ENCODE peak calls at places on chromosomes 13 and 19, in ten cellular contexts. X, I, Y, D, Q, W, R, S, F and U are unnamed samples. For H3K4me1, the result is how much of the 10 kb centered on the place peaks cover.

GRCh38 chr19:48216933-48217332 is 38.8 kb downstream of the CARD8 start:
- DNase-seq in R (no peak), Q (no peak), F (no peak), X (no peak), Y (no peak), W (no peak), D (no peak), I (no peak), S (no peak), U (no peak)

GRCh38 chr19:48728882-48729645 is 9.5 kb upstream of the MAMSTR start:
- DNase-seq in S (peak), F (peak), D (no peak), Y (no peak), W (no peak), R (no peak), X (no peak), Q (no peak), I (no peak), U (no peak)

GRCh38 chr19:55694656-55695491 is 19.8 kb downstream of the EPN1 start:
- DNase-seq in I (no peak), Y (no peak), S (no peak), W (no peak), F (no peak), Q (peak), R (no peak), D (no peak), X (peak), U (no peak)

GRCh38 chr13:112958127-112958989 is 10.7 kb upstream of the MCF2L start:
- DNase-seq in I (no peak), F (no peak), R (no peak), S (no peak), X (peak), D (no peak), Y (no peak), W (no peak), Q (no peak), U (no peak)

GRCh38 chr13:51058461-51059167 is 52.5 kb downstream of the C13orf42 start:
- DNase-seq in I (no peak), W (no peak), Q (no peak), F (no peak), S (no peak), X (no peak), D (no peak), Y (no peak), R (no peak), U (no peak)

GRCh38 chr13:89468081-89468480 is 1796.9 kb downstream of the SLITRK5 start:
- DNase-seq in X (no peak), Y (no peak), Q (no peak), S (no peak), W (no peak), R (no peak), F (no peak), I (no peak), D (no peak), U (no peak)

GRCh38 chr13:79485014-79485441 is 4.1 kb downstream of the NDFIP2 start:
- DNase-seq in R (no peak), S (no peak), Q (no peak), F (no peak), Y (no peak), W (peak), X (peak), I (no peak), D (peak), U (no peak)

GRCh38 chr13:51942189-51942588 is 69.1 kb downstream of the ATP7B start:
- DNase-seq in Y (no peak), S (no peak), F (no peak), D (no peak), W (peak), Q (no peak), X (peak), R (no peak), I (no peak), U (no peak)

GRCh38 chr19:47682939-47683338 is 30.3 kb upstream of the EHD2 start:
- DNase-seq in Y (no peak), W (no peak), D (peak), R (no peak), S (no peak), I (no peak), Q (no peak), F (no peak), X (no peak), U (no peak)

GRCh38 chr19:18496167-18496979 is 25.5 kb downstream of the ELL start:
- DNase-seq in S (no peak), I (no peak), W (peak), Y (no peak), R (no peak), D (peak), Q (no peak), X (peak), F (peak), U (no peak)

GRCh38 chr13:103351035-103351828 is 285.0 kb upstream of the SLC10A2 start:
- DNase-seq in Y (no peak), W (peak), I (no peak), D (no peak), F (no peak), Q (no peak), S (no peak), R (peak), X (no peak), U (no peak)

GRCh38 chr19:52600639-52601024 is 30.5 kb downstream of the ZNF701 start:
- DNase-seq in W (peak), X (peak), F (peak), R (no peak), D (peak), I (no peak), Y (no peak), Q (peak), S (no peak), U (peak)

GRCh38 chr13:40230833-40231266 is 435.6 kb downstream of the FOXO1 start:
- DNase-seq in D (no peak), R (no peak), Y (no peak), F (no peak), Q (no peak), I (no peak), X (no peak), S (no peak), W (no peak), U (no peak)

GRCh38 chr13:24272452-24273161 is 36.8 kb upstream of the C1QTNF9 start:
- DNase-seq in W (no peak), X (no peak), S (peak), F (peak), R (no peak), Q (no peak), D (no peak), Y (no peak), I (no peak), U (peak)

GRCh38 chr19:38434549-38435051 is 1.1 kb downstream of the RYR1 start:
- DNase-seq in S (no peak), R (peak), X (no peak), W (peak), Q (no peak), Y (no peak), D (no peak), F (no peak), I (peak), U (no peak)

GRCh38 chr19:10776900-10777650 is 58.9 kb downstream of the TMED1 start:
- DNase-seq in Y (no peak), F (no peak), I (no peak), X (peak), W (peak), D (no peak), Q (no peak), R (no peak), S (no peak), U (no peak)

GRCh38 chr19:19270749-19271571 is 2.1 kb downstream of the TM6SF2 start:
- DNase-seq in R (no peak), F (no peak), Q (no peak), W (no peak), I (no peak), D (no peak), Y (no peak), X (no peak), S (no peak), U (no peak)

GRCh38 chr19:49581007-49581508 is at the start of gene PRRG2:
- DNase-seq in W (peak), Q (peak), X (peak), R (no peak), Y (peak), D (no peak), I (no peak), F (peak), S (no peak), U (no peak)

GRCh38 chr19:47275866-47276461 is 1.3 kb downstream of the INAFM1 start:
- DNase-seq in Q (peak), D (peak), R (peak), F (peak), S (peak), W (no peak), I (peak), X (no peak), Y (peak), U (peak)

GRCh38 chr19:44698492-44699201 is at the start of gene CEACAM16:
- DNase-seq in W (peak), I (no peak), S (no peak), D (no peak), F (no peak), X (no peak), R (no peak), Y (no peak), Q (no peak), U (no peak)

GRCh38 chr19:8552810-8553209 is 24.4 kb downstream of the MYO1F start:
- DNase-seq in Q (no peak), R (no peak), Y (no peak), D (peak), F (no peak), X (no peak), S (no peak), W (no peak), I (no peak), U (peak)

DNA sequence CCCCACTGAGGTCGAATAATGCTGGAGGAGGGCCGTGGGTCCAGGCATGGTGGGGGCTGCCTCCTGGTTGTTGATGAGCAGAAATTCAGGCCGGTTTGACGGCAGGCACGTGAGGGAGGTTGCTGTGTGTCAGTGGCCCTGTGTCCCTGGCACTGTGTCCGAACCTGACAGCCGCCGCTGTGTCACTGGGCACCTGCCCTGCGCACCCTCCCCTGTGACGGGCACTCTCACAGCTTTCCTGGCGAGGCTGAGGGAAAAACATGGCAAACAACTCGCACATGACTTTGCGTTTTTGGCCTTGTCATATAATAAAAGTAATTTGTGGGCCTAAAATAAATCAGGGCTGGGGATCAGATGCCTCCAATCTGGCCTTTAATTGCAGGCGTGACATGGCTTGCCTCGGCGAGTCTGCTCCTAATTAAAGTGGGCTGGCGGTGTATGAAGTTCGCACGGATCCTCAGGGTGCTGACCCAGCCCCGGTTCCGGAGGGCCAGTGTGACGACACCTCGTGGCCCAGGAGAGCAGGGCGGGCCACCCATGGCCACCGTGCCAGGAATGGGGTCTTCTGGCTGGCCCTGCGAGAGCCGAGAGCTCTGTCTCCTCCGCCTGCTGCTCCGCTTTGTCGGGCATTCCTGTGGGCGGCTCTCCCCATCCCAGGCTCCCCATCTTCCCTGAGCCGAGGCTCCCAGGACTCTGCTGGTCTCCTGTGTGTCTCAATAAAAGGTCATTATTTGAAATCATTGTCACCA is 91.9 kb downstream of the KDM4B start:
- DNase-seq in S (no peak), F (no peak), Q (peak), I (no peak), W (no peak), D (no peak), X (no peak), Y (no peak), R (no peak), U (no peak)
- TF ChIP-seq POLR2A in S (no peak), F (no peak), Q (no peak), I (no peak), W (no peak), D (no peak), X (no peak), Y (no peak), R (no peak), U (no peak)

GRCh38 chr13:49220035-49220855 is at the start of gene MLNR:
- DNase-seq in X (no peak), R (no peak), S (no peak), I (no peak), W (no peak), F (peak), D (no peak), Y (no peak), Q (no peak), U (peak)

GRCh38 chr13:49218493-49219051 is 1.6 kb upstream of the MLNR start:
- DNase-seq in S (no peak), R (no peak), D (peak), X (no peak), Q (no peak), F (no peak), I (no peak), Y (no peak), W (no peak), U (no peak)

GRCh38 chr13:49217962-49218492 is 2.1 kb upstream of the MLNR start:
- DNase-seq in R (no peak), Y (no peak), Q (no peak), S (no peak), W (no peak), F (no peak), I (no peak), D (no peak), X (no peak), U (no peak)

GRCh38 chr13:49219647-49220034 is 497 bp upstream of the MLNR start:
- DNase-seq in D (no peak), X (no peak), Y (no peak), W (peak), S (no peak), F (no peak), Q (no peak), R (no peak), I (no peak), U (peak)

GRCh38 chr13:49220856-49221614 is 897 bp downstream of the MLNR start:
- DNase-seq in R (no peak), X (no peak), D (peak), W (no peak), Y (no peak), F (no peak), I (no peak), Q (no peak), S (no peak), U (no peak)
- H3K4me1 ChIP-seq in R (under half), X (under half), D (under half), W (under half), Y (under half), F (under half), I (under half), Q (under half), S (under half), U (under half)

DNA sequence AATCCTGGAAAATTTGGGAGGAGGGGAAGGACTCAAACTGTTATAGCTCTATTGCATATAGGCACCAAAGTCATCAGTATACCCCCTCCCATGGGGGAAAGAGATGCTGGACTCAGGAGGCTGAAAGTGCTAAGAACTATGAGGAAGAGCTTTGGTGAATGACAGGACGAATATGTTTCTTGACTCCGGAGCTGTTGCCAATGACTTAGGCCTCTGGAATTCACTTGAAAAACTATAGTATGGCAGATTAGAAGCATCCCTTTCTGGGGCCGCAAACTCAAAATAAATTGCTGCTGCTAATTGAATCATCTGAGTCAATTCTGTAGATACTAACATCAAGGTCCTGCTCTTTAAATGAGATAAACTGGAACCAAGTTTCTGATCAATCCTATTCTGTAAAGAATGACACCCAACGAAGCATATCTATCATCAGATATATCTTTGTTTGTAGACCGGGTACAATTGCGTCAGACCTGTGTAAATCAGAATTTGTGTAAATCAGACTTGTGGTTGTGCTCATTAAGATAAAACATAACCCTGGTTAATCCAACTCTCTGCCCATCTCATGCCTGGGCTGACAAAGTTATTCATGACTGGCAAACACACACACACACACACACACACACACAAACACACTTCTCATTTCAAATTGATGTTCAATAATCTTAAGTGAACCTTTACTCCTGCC is 1793.8 kb upstream of the PCDH20 start:
- DNase-seq in X (no peak), W (no peak), S (no peak), I (no peak), Y (no peak), D (peak), Q (no peak), R (no peak), F (no peak), U (no peak)
- H3K27ac ChIP-seq in X (no peak), W (no peak), S (no peak), I (no peak), Y (no peak), D (no peak), Q (no peak), R (no peak), F (no peak), U (no peak)

GRCh38 chr19:35558400-35559280 is 4.8 kb downstream of the ATP4A start:
- DNase-seq in I (no peak), S (no peak), F (no peak), W (no peak), X (no peak), D (no peak), Y (no peak), Q (no peak), R (no peak), U (no peak)
- TF ChIP-seq POLR2A in I (no peak), S (no peak), F (no peak), W (no peak), X (no peak), D (no peak), Y (no peak), Q (no peak), R (no peak), U (no peak)

DNA sequence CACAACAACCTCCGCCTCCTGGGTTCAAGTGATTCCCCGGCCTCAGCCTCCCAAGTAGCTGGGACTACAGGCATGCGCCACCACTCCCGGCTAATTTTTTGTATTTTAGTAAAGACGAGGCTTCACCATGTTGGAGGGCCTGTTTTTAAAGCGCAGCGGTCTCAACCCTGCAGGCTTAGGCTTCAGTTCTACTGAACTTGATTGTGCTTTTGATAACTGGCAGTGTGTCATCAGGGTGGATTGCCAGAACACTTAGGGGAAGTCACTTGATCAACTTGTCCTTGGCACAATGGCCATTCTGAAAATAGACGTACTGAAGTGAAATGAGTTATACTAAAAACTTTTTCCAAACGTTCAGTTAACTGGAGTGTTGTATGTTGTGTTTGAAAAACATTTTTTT is 472.2 kb downstream of the KLF5 start:
- DNase-seq in F (peak), I (no peak), X (no peak), D (no peak), R (peak), Q (no peak), S (no peak), W (no peak), Y (no peak), U (no peak)
- H3K4me1 ChIP-seq in F (under half), I (under half), X (under half), D (under half), R (under half), Q (under half), S (under half), W (under half), Y (under half), U (under half)

DNA sequence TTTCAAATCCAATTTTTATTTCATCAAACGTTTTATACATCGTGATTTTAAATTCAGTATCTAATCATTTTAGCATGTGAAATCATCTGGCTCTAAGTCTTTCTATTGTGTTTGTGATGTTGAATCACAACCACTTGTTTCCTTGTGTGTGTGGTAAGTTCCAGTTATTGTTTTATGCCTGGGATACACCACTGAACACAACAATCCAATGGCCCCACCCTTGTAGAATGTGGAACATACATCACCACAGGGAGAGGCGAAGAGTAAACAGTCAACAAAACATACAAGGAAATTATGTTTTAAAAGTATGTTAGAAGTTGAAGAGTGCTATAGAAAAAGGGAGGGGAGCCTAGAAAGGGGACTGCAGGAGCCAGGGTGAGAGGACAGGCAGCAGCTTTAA is 100.5 kb downstream of the EPSTI1 start:
- DNase-seq in Y (no peak), R (no peak), F (no peak), D (no peak), Q (no peak), S (no peak), X (no peak), I (no peak), W (peak), U (no peak)
- H3K27ac ChIP-seq in Y (no peak), R (no peak), F (no peak), D (no peak), Q (no peak), S (no peak), X (no peak), I (no peak), W (peak), U (no peak)

GRCh38 chr19:40605201-40605971 is 4.2 kb downstream of the LTBP4 start:
- DNase-seq in S (peak), X (peak), D (peak), W (peak), R (peak), Y (peak), I (no peak), Q (peak), F (peak), U (peak)
- TF ChIP-seq POLR2A in S (peak), X (peak), D (no peak), W (peak), R (peak), Y (no peak), I (no peak), Q (no peak), F (peak), U (no peak)

DNA sequence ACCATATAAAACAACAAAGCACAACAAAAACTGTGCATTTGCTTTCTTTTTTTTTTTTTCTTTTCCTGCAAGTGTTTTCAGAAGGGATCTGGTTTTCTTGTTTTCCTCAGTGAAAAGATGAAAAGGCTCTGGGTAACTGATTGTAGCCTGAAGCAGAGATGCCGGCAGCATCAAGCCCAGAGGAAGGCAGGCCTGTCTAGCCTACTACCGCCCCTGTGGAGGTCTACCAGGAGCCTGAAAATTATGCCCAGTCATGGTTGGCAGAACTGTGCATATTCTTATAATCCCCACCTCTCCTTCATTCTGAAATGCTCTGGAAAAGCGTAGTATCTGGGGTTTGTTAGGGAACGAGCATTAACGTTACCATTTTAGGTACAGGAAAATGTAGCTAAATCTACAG is 32.6 kb upstream of the MEDAG start:
- DNase-seq in W (no peak), R (no peak), Y (no peak), S (no peak), Q (no peak), F (no peak), D (peak), I (no peak), X (no peak), U (no peak)
- H3K4me1 ChIP-seq in W (under half), R (under half), Y (under half), S (under half), Q (half or more), F (under half), D (under half), I (under half), X (under half), U (under half)

GRCh38 chr19:13092608-13093260 is 9.9 kb downstream of the LYL1 start:
- DNase-seq in W (no peak), D (peak), I (no peak), R (no peak), S (no peak), Y (peak), X (no peak), Q (no peak), F (no peak), U (no peak)

GRCh38 chr19:13092206-13092605 is 10.5 kb downstream of the LYL1 start:
- DNase-seq in X (no peak), Y (no peak), D (no peak), R (no peak), I (no peak), W (no peak), Q (no peak), F (no peak), S (no peak), U (no peak)

GRCh38 chr19:13089857-13090507 is 12.7 kb downstream of the LYL1 start:
- DNase-seq in D (no peak), F (no peak), I (no peak), W (no peak), Y (no peak), Q (no peak), R (no peak), X (no peak), S (no peak), U (no peak)

GRCh38 chr19:13090511-13091231 is 12.0 kb downstream of the LYL1 start:
- DNase-seq in F (no peak), W (no peak), I (no peak), X (no peak), D (no peak), Q (no peak), S (no peak), R (no peak), Y (no peak), U (no peak)

GRCh38 chr19:13091400-13092161 is 11.1 kb downstream of the LYL1 start:
- DNase-seq in F (no peak), X (no peak), W (no peak), D (peak), R (peak), S (peak), I (peak), Q (no peak), Y (peak), U (peak)
- H3K27ac ChIP-seq in F (peak), X (no peak), W (peak), D (peak), R (peak), S (peak), I (peak), Q (peak), Y (peak), U (peak)